ENCODE peak calls at places on chromosomes 6 and 20, in six cellular contexts. J is HCT116, N is H1, P is HepG2, S is K562, K is GM12878. M is an unnamed sample.

GRCh38 chr6:111841822-111842221 is 31.4 kb downstream of the FYN start:
- DNase-seq in J (no peak), N (no peak), P (no peak), S (no peak), K (peak; percentile 60), M (no peak)

GRCh38 chr6:21752054-21752811 is 158.7 kb downstream of the SOX4 start:
- DNase-seq in J (no peak), N (no peak), P (no peak), S (no peak), K (no peak), M (no peak)

GRCh38 chr20:25468126-25469075 is 60.9 kb downstream of the GINS1 start:
- DNase-seq in J (no peak), N (no peak), P (no peak), S (no peak), K (no peak), M (no peak)

GRCh38 chr20:41587956-41588355 is 30.2 kb downstream of the CHD6 start:
- DNase-seq in J (no peak), N (no peak), P (no peak), S (no peak), K (no peak), M (no peak)

GRCh38 chr6:44093066-44093465 is 34.2 kb downstream of the MRPL14 start:
- DNase-seq in J (no peak), N (no peak), P (no peak), S (no peak), K (no peak), M (no peak)

GRCh38 chr6:169286961-169287360 is 33.3 kb upstream of the THBS2 start:
- DNase-seq in J (no peak), N (no peak), P (no peak), S (no peak), K (no peak), M (no peak)

GRCh38 chr6:158010591-158011477 is 29.2 kb downstream of the SYNJ2 start:
- DNase-seq in J (no peak), N (no peak), P (peak; percentile 45), S (no peak), K (no peak), M (no peak)

GRCh38 chr6:130975325-130975724 is 87.7 kb downstream of the EPB41L2 start:
- DNase-seq in J (no peak), N (no peak), P (no peak), S (no peak), K (no peak), M (no peak)

GRCh38 chr20:63968928-63969760 is 586 bp downstream of the ZNF512B start:
- DNase-seq in J (no peak), N (no peak), P (peak; percentile 81), S (peak; percentile 50), K (no peak), M (no peak)

GRCh38 chr6:148624025-148624424 is 122.8 kb upstream of the UST start:
- DNase-seq in J (no peak), N (no peak), P (no peak), S (no peak), K (no peak), M (no peak)

GRCh38 chr20:50625986-50626677 is 65.2 kb downstream of the RIPOR3 start:
- DNase-seq in J (peak; percentile 36), N (no peak), P (peak; percentile 75), S (peak; percentile 74), K (no peak), M (peak; percentile 91)

GRCh38 chr20:63737690-63737939 is 1.2 kb downstream of the LIME1 start:
- DNase-seq in J (no peak), N (no peak), P (peak; percentile 60), S (no peak), K (no peak), M (no peak)

GRCh38 chr20:61801065-61801360 is 264.7 kb downstream of the TAF4 start:
- DNase-seq in J (no peak), N (no peak), P (no peak), S (no peak), K (no peak), M (no peak)

GRCh38 chr6:137699036-137699683 is 167.9 kb upstream of the TNFAIP3 start:
- DNase-seq in J (no peak), N (no peak), P (no peak), S (no peak), K (no peak), M (no peak)

GRCh38 chr6:118551063-118551672 is 3.1 kb downstream of the PLN start:
- DNase-seq in J (peak; percentile 37), N (no peak), P (peak; percentile 44), S (peak; percentile 42), K (no peak), M (no peak)

GRCh38 chr20:45843506-45843905 is 9.9 kb downstream of the SNX21 start:
- DNase-seq in J (no peak), N (no peak), P (no peak), S (no peak), K (no peak), M (no peak)

GRCh38 chr6:158468666-158469065 is 91.2 kb upstream of the TMEM181 start:
- DNase-seq in J (no peak), N (no peak), P (no peak), S (no peak), K (no peak), M (no peak)

GRCh38 chr6:166751051-166751595 is 124.1 kb upstream of the RPS6KA2 start:
- DNase-seq in J (no peak), N (no peak), P (no peak), S (no peak), K (no peak), M (peak; percentile 44)

DNA sequence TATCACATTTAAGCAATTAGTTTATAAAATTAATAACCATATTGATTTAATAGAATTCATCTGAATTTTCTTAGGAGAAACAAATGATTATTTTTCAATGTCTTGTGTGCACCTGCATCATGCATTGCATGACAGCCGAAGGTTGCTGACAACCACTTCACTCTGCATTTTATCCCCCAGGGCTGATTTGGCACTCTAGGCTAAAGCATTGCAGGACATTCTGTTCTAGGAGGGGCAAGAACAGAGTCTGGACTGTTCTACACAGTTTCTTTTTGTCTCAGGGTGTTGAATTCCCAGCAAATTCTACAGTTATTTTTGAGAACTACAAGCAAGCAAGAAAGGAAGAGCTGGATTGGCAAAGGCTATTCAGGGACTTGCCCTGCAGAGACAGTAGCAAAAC is 570.4 kb upstream of the EYS start:
- DNase-seq in J (no peak), N (no peak), P (no peak), S (no peak), K (no peak), M (no peak)
- TF ChIP-seq ATF3 in J (no peak), N (no peak), P (no peak), S (no peak), K (no peak), M (no peak)

GRCh38 chr20:38581013-38581412 is at the start of gene ADIG:
- DNase-seq in J (no peak), N (no peak), P (peak; percentile 44), S (no peak), K (no peak), M (no peak)

GRCh38 chr20:38581830-38582358 is 897 bp downstream of the ADIG start:
- DNase-seq in J (no peak), N (no peak), P (no peak), S (no peak), K (no peak), M (no peak)

GRCh38 chr20:38579219-38579618 is 1.8 kb upstream of the ADIG start:
- DNase-seq in J (no peak), N (no peak), P (no peak), S (no peak), K (no peak), M (no peak)

GRCh38 chr20:38583306-38583705 is 2.3 kb downstream of the ADIG start:
- DNase-seq in J (no peak), N (no peak), P (no peak), S (no peak), K (no peak), M (no peak)

DNA sequence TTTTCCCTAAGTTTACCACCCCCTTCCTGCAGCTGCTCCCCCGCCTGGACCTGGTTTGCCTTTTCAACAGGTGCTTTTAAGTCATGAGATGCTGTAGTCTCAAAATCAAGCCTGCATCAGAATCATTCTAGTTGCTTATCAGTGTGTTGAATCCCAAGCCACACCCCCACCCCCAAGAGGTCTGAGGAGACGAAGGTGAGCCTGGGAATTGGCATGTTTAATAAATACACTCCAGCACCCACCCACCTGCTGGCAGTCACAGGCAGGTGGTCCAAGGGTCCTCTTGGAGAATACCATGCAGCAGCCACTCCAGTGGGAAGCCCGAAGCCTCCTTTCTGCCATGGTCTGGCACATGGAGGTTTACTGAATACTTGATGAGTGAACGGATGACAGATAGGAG is 1.1 kb upstream of the ADIG start:
- DNase-seq in J (no peak), N (no peak), P (no peak), S (no peak), K (no peak), M (no peak)
- TF ChIP-seq ATF3 in J (no peak), N (no peak), P (no peak), S (no peak), K (no peak), M (no peak)

GRCh38 chr20:31722388-31723281 is at the start of gene BCL2L1:
- DNase-seq in J (peak; percentile 51), N (no peak), P (peak; percentile 88), S (peak; percentile 77), K (no peak), M (peak; percentile 73)

GRCh38 chr20:31723282-31724078 is 812 bp upstream of the BCL2L1 start:
- DNase-seq in J (peak; percentile 95), N (peak; percentile 96), P (peak; percentile 99), S (peak; percentile 100), K (peak; percentile 83), M (peak; percentile 99)

GRCh38 chr20:31719644-31720485 is 2.8 kb downstream of the BCL2L1 start:
- DNase-seq in J (no peak), N (no peak), P (peak; percentile 99), S (peak; percentile 15), K (no peak), M (peak; percentile 52)

GRCh38 chr20:31720486-31721407 is 1.9 kb downstream of the BCL2L1 start:
- DNase-seq in J (no peak), N (no peak), P (peak; percentile 94), S (peak; percentile 3), K (no peak), M (no peak)

GRCh38 chr20:31721408-31722332 is 998 bp downstream of the BCL2L1 start:
- DNase-seq in J (no peak), N (no peak), P (no peak), S (no peak), K (no peak), M (peak; percentile 17)
- TF ChIP-seq ATF3 in J (no peak), N (no peak), P (no peak), S (no peak), K (no peak), M (no peak)

DNA sequence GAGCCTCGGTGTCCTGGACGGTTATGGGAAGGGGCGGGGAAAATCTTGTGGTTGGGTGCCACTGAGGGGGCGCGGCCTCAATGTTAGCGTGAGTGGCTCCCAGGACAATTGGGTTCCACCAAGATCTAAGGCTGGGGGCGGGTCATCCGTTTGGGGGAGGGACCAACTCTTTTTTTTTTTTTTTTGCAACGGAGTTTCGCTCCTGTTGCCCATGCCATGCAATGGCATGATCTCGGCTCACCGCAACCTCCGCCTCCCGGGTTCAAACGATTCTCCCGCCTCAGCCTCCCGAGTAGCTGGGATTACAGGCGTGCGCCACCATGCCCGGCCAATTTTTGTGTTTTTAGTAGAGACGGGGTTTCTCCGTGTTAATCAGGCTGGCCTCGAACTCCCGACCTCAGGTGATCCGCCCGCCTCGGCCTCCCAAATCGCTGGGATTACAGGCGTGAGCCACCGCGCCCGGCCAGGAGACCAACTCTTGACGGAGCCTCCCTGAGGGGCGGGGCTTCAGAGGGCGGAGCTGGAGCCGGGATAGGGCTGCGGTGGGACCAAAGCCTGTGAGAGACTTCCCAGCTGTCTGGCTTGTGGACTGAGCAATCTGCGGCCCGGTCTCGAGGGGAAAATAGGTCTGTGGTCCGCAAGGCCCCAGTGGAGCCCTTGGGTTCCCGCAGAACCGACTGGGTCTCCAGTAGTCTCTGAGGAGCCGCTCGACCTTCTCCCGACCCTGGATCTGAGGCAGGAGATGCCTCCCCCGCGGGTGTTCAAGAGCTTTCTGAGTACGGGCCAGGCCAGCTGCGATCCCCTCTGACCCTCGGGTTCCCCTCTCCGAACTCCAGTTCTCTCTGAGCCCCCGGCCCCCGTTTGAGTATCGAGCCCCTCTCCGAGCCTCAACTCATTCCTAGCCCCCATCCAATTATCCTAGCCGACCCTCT is 1.1 kb downstream of the SPAG4 start:
- DNase-seq in J (peak; percentile 99), N (no peak), P (peak; percentile 100), S (peak; percentile 90), K (peak; percentile 98), M (peak; percentile 87)
- TF ChIP-seq ATF3 in J (no peak), N (no peak), P (no peak), S (peak; percentile 19), K (no peak), M (no peak)

M was measured in WTC11.